ENCODE peak calls at places on chromosome 10, in seven cellular contexts. E is hippocampal formation; H is stimulated activated CD4-positive, alpha-beta T cell treated with anti-CD3 and anti-CD28 coated beads, Interleukin-15, amount 100 ng/mL, for 24 hours; I is retinal pigment epithelial cell; K is amniotic epithelial cell; T is IMR-90; J is Calu3. P is an unnamed sample.

GRCh38 chr10:79113827-79114226 is 45.1 kb downstream of the ZMIZ1 start:
- DNase-seq in E (no peak), H (no peak), I (no peak), K (no peak), T (no peak), J (no peak), P (no peak)

GRCh38 chr10:133307776-133308430 is 769 bp downstream of the TUBGCP2 start:
- DNase-seq in E (peak), H (peak), I (no peak), K (peak), T (peak), J (peak), P (no peak)

GRCh38 chr10:69668722-69669121 is 38.7 kb downstream of the FAM241B start:
- DNase-seq in E (no peak), H (no peak), I (no peak), K (no peak), T (no peak), J (no peak), P (no peak)

GRCh38 chr10:80739328-80739727 is 201.6 kb downstream of the SH2D4B start:
- DNase-seq in E (no peak), H (no peak), I (no peak), K (no peak), T (no peak), J (no peak), P (no peak)

GRCh38 chr10:30098624-30099023 is 39.2 kb upstream of the JCAD start:
- DNase-seq in E (no peak), H (no peak), I (no peak), K (peak), T (peak), J (no peak), P (no peak)

GRCh38 chr10:84537447-84537931 is 209.1 kb downstream of the CCSER2 start:
- DNase-seq in E (peak), H (peak), I (no peak), K (peak), T (peak), J (peak), P (no peak)

GRCh38 chr10:88455831-88456230 is 127.3 kb downstream of the RNLS start:
- DNase-seq in E (no peak), H (no peak), I (no peak), K (peak), T (no peak), J (no peak), P (no peak)

GRCh38 chr10:21531164-21531563 is 2.9 kb upstream of the MLLT10 start:
- DNase-seq in E (no peak), H (no peak), I (no peak), K (peak), T (peak), J (no peak), P (no peak)

GRCh38 chr10:97407211-97407951 is 6.2 kb upstream of the RRP12 start:
- DNase-seq in E (peak), H (peak), I (no peak), K (peak), T (peak), J (peak), P (peak)

GRCh38 chr10:63066606-63067005 is 66.5 kb upstream of the NRBF2 start:
- DNase-seq in E (no peak), H (no peak), I (no peak), K (no peak), T (no peak), J (no peak), P (no peak)

GRCh38 chr10:99845837-99846382 is 63.5 kb downstream of the ABCC2 start:
- DNase-seq in E (peak), H (peak), I (peak), K (peak), T (peak), J (peak), P (peak)

GRCh38 chr10:129612481-129613109 is 145.6 kb downstream of the MGMT start:
- DNase-seq in E (no peak), H (no peak), I (no peak), K (no peak), T (no peak), J (no peak), P (no peak)

GRCh38 chr10:22251751-22252285 is 34.0 kb upstream of the EBLN1 start:
- DNase-seq in E (peak), H (peak), I (no peak), K (peak), T (no peak), J (peak), P (peak)

P was measured in occipital lobe.